ENCODE peak calls at places on chromosomes 2 and 18, in five cellular contexts. One of them, this sample, is unnamed.

GRCh38 chr2:10768063-10768507 is 44.5 kb downstream of the PDIA6 start:
- DNase-seq in vagina: no peak
- DNase-seq in brain microvascular endothelial cell: no peak
- DNase-seq in Peyer's patch: no peak
- DNase-seq in CD8-positive, alpha-beta T cell: no peak
- DNase-seq in this sample: no peak

GRCh38 chr2:96264086-96264485 is 1.7 kb downstream of the TMEM127 start:
- DNase-seq in vagina: no peak
- DNase-seq in brain microvascular endothelial cell: no peak
- DNase-seq in Peyer's patch: no peak
- DNase-seq in CD8-positive, alpha-beta T cell: no peak
- DNase-seq in this sample: no peak

GRCh38 chr2:240395896-240396622 is 39.4 kb upstream of the GPC1 start:
- DNase-seq in vagina: no peak
- DNase-seq in brain microvascular endothelial cell: no peak
- DNase-seq in Peyer's patch: peak
- DNase-seq in CD8-positive, alpha-beta T cell: no peak
- DNase-seq in this sample: no peak

GRCh38 chr18:39624934-39625333 is 2059.3 kb upstream of the CELF4 start:
- DNase-seq in vagina: no peak
- DNase-seq in brain microvascular endothelial cell: peak
- DNase-seq in Peyer's patch: no peak
- DNase-seq in CD8-positive, alpha-beta T cell: no peak
- DNase-seq in this sample: no peak

GRCh38 chr2:239611222-239611795 is 210.5 kb upstream of the HDAC4 start:
- DNase-seq in vagina: peak
- DNase-seq in brain microvascular endothelial cell: no peak
- DNase-seq in Peyer's patch: peak
- DNase-seq in CD8-positive, alpha-beta T cell: peak
- DNase-seq in this sample: no peak

GRCh38 chr2:230160112-230160660 is 59.6 kb downstream of the SP110 start:
- DNase-seq in vagina: no peak
- DNase-seq in brain microvascular endothelial cell: peak
- DNase-seq in Peyer's patch: peak
- DNase-seq in CD8-positive, alpha-beta T cell: peak
- DNase-seq in this sample: peak

GRCh38 chr18:63779386-63779785 is 4.2 kb downstream of the SERPINB7 start:
- DNase-seq in vagina: no peak
- DNase-seq in brain microvascular endothelial cell: no peak
- DNase-seq in Peyer's patch: no peak
- DNase-seq in CD8-positive, alpha-beta T cell: no peak
- DNase-seq in this sample: no peak

GRCh38 chr2:24231461-24231881 is 56.6 kb downstream of the FAM228A start:
- DNase-seq in vagina: no peak
- DNase-seq in brain microvascular endothelial cell: peak
- DNase-seq in Peyer's patch: no peak
- DNase-seq in CD8-positive, alpha-beta T cell: no peak
- DNase-seq in this sample: no peak

GRCh38 chr2:129751409-129751808 is 228.1 kb upstream of the RAB6C start:
- DNase-seq in vagina: no peak
- DNase-seq in brain microvascular endothelial cell: no peak
- DNase-seq in Peyer's patch: no peak
- DNase-seq in CD8-positive, alpha-beta T cell: no peak
- DNase-seq in this sample: no peak

GRCh38 chr2:96864343-96865091 is 5.4 kb downstream of the SEMA4C start:
- DNase-seq in vagina: no peak
- DNase-seq in brain microvascular endothelial cell: no peak
- DNase-seq in Peyer's patch: peak
- DNase-seq in CD8-positive, alpha-beta T cell: no peak
- DNase-seq in this sample: no peak

GRCh38 chr2:236782938-236783337 is 213.3 kb downstream of the ACKR3 start:
- DNase-seq in vagina: no peak
- DNase-seq in brain microvascular endothelial cell: no peak
- DNase-seq in Peyer's patch: no peak
- DNase-seq in CD8-positive, alpha-beta T cell: no peak
- DNase-seq in this sample: no peak

GRCh38 chr2:37870829-37871228 is 54.3 kb upstream of the RMDN2 start:
- DNase-seq in vagina: no peak
- DNase-seq in brain microvascular endothelial cell: no peak
- DNase-seq in Peyer's patch: no peak
- DNase-seq in CD8-positive, alpha-beta T cell: no peak
- DNase-seq in this sample: no peak

GRCh38 chr2:174931724-174932123 is 73.5 kb downstream of the CHN1 start:
- DNase-seq in vagina: no peak
- DNase-seq in brain microvascular endothelial cell: peak
- DNase-seq in Peyer's patch: no peak
- DNase-seq in CD8-positive, alpha-beta T cell: no peak
- DNase-seq in this sample: no peak

GRCh38 chr2:6960659-6961058 is 43.4 kb downstream of the RNF144A start:
- DNase-seq in vagina: peak
- DNase-seq in brain microvascular endothelial cell: no peak
- DNase-seq in Peyer's patch: no peak
- DNase-seq in CD8-positive, alpha-beta T cell: no peak
- DNase-seq in this sample: no peak

GRCh38 chr2:182077451-182078142 is 91.9 kb downstream of the PPP1R1C start:
- DNase-seq in vagina: no peak
- DNase-seq in brain microvascular endothelial cell: peak
- DNase-seq in Peyer's patch: peak
- DNase-seq in CD8-positive, alpha-beta T cell: no peak
- DNase-seq in this sample: no peak

GRCh38 chr2:53460347-53460746 is 307.3 kb upstream of the CHAC2 start:
- DNase-seq in vagina: no peak
- DNase-seq in brain microvascular endothelial cell: no peak
- DNase-seq in Peyer's patch: no peak
- DNase-seq in CD8-positive, alpha-beta T cell: no peak
- DNase-seq in this sample: no peak

GRCh38 chr18:9803698-9804516 is 81.9 kb upstream of the TXNDC2 start:
- DNase-seq in vagina: no peak
- DNase-seq in brain microvascular endothelial cell: no peak
- DNase-seq in Peyer's patch: no peak
- DNase-seq in CD8-positive, alpha-beta T cell: no peak
- DNase-seq in this sample: no peak

GRCh38 chr2:150007815-150008430 is 420.3 kb upstream of the MMADHC start:
- DNase-seq in vagina: no peak
- DNase-seq in brain microvascular endothelial cell: no peak
- DNase-seq in Peyer's patch: no peak
- DNase-seq in CD8-positive, alpha-beta T cell: no peak
- DNase-seq in this sample: no peak

GRCh38 chr2:217638533-217638932 is 364.3 kb downstream of the TNS1 start:
- DNase-seq in vagina: no peak
- DNase-seq in brain microvascular endothelial cell: no peak
- DNase-seq in Peyer's patch: no peak
- DNase-seq in CD8-positive, alpha-beta T cell: no peak
- DNase-seq in this sample: no peak

GRCh38 chr2:200567932-200568331 is 17.9 kb upstream of the AOX1 start:
- DNase-seq in vagina: no peak
- DNase-seq in brain microvascular endothelial cell: no peak
- DNase-seq in Peyer's patch: no peak
- DNase-seq in CD8-positive, alpha-beta T cell: no peak
- DNase-seq in this sample: no peak

GRCh38 chr2:69429491-69430183 is 7.6 kb downstream of the NFU1 start:
- DNase-seq in vagina: no peak
- DNase-seq in brain microvascular endothelial cell: no peak
- DNase-seq in Peyer's patch: no peak
- DNase-seq in CD8-positive, alpha-beta T cell: no peak
- DNase-seq in this sample: no peak

GRCh38 chr2:231786917-231787292 is 660 bp downstream of the COPS7B start:
- DNase-seq in vagina: no peak
- DNase-seq in brain microvascular endothelial cell: no peak
- DNase-seq in Peyer's patch: no peak
- DNase-seq in CD8-positive, alpha-beta T cell: no peak
- DNase-seq in this sample: no peak
- H3K27ac ChIP-seq in vagina: peak
- H3K27ac ChIP-seq in brain microvascular endothelial cell: no peak
- H3K27ac ChIP-seq in Peyer's patch: no peak
- H3K27ac ChIP-seq in CD8-positive, alpha-beta T cell: peak
- H3K27ac ChIP-seq in this sample: peak

GRCh38 chr2:19868705-19869550 is 32.9 kb downstream of the TTC32 start:
- DNase-seq in vagina: no peak
- DNase-seq in brain microvascular endothelial cell: no peak
- DNase-seq in Peyer's patch: peak
- DNase-seq in CD8-positive, alpha-beta T cell: peak
- DNase-seq in this sample: peak
- H3K27ac ChIP-seq in vagina: no peak
- H3K27ac ChIP-seq in brain microvascular endothelial cell: no peak
- H3K27ac ChIP-seq in Peyer's patch: peak
- H3K27ac ChIP-seq in CD8-positive, alpha-beta T cell: peak
- H3K27ac ChIP-seq in this sample: peak

GRCh38 chr18:70288851-70289328 is at the start of gene SOCS6:
- DNase-seq in vagina: no peak
- DNase-seq in brain microvascular endothelial cell: no peak
- DNase-seq in Peyer's patch: peak
- DNase-seq in CD8-positive, alpha-beta T cell: no peak
- DNase-seq in this sample: no peak

GRCh38 chr18:70288171-70288850 is 534 bp upstream of the SOCS6 start:
- DNase-seq in vagina: no peak
- DNase-seq in brain microvascular endothelial cell: no peak
- DNase-seq in Peyer's patch: peak
- DNase-seq in CD8-positive, alpha-beta T cell: no peak
- DNase-seq in this sample: no peak

GRCh38 chr18:70291295-70291574 is 2.4 kb downstream of the SOCS6 start:
- DNase-seq in vagina: no peak
- DNase-seq in brain microvascular endothelial cell: no peak
- DNase-seq in Peyer's patch: no peak
- DNase-seq in CD8-positive, alpha-beta T cell: no peak
- DNase-seq in this sample: no peak

GRCh38 chr18:70290482-70291294 is 1.8 kb downstream of the SOCS6 start:
- DNase-seq in vagina: no peak
- DNase-seq in brain microvascular endothelial cell: no peak
- DNase-seq in Peyer's patch: no peak
- DNase-seq in CD8-positive, alpha-beta T cell: no peak
- DNase-seq in this sample: no peak

DNA sequence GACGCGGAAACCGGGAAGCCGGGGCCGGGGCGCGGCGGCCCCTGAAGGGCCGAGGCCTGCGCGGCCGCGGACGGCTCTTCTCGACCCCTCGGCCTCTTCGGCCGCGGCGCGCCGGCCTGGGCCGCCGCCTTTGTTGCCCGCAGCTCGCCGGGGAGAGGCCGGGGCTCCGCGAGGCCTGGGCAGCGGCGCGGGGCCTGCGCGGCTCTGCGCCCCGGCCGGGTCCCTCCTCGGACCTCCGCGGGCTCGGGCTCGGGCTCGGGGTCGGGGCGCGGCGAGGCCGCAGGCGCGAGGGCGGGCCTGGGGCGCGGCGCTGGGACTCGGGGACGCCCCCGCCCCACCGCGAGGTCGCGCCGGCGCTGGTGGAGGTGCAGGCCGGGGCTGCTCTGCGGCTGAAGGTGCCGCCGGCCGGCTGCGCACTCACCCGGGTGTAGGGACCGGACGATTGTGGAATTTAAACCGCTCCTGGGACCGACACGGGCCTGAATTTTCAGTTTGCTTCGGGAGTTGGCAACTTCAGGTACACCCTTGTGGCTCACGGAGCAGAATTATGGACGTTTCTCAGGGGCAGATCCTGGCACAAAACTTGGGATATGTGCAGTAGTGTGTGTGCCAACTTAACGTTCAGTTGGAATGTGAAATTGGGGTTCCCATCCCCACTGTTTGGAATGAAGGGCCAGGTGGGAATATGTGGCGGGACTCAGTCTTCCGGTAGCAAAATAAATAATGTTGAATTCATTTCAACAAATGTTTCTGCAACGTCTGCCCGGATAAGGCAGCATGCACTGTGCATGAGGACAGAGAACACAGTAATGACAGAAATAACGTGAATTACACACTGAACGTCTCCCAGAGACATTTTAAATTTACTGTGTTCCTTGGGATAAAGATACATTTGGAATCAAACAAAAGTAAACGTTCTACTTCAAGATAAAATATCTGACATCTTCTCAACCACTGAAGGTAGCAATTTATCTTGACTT is 796 bp downstream of the SOCS6 start:
- DNase-seq in vagina: no peak
- DNase-seq in brain microvascular endothelial cell: no peak
- DNase-seq in Peyer's patch: peak
- DNase-seq in CD8-positive, alpha-beta T cell: no peak
- DNase-seq in this sample: no peak
- H3K27ac ChIP-seq in vagina: peak
- H3K27ac ChIP-seq in brain microvascular endothelial cell: peak
- H3K27ac ChIP-seq in Peyer's patch: peak
- H3K27ac ChIP-seq in CD8-positive, alpha-beta T cell: no peak
- H3K27ac ChIP-seq in this sample: no peak

GRCh38 chr2:121210691-121211090 is 74.3 kb downstream of the TFCP2L1 start:
- DNase-seq in vagina: no peak
- DNase-seq in brain microvascular endothelial cell: no peak
- DNase-seq in Peyer's patch: peak
- DNase-seq in CD8-positive, alpha-beta T cell: no peak
- DNase-seq in this sample: no peak
- H3K27ac ChIP-seq in vagina: no peak
- H3K27ac ChIP-seq in brain microvascular endothelial cell: no peak
- H3K27ac ChIP-seq in Peyer's patch: peak
- H3K27ac ChIP-seq in CD8-positive, alpha-beta T cell: no peak
- H3K27ac ChIP-seq in this sample: no peak

DNA sequence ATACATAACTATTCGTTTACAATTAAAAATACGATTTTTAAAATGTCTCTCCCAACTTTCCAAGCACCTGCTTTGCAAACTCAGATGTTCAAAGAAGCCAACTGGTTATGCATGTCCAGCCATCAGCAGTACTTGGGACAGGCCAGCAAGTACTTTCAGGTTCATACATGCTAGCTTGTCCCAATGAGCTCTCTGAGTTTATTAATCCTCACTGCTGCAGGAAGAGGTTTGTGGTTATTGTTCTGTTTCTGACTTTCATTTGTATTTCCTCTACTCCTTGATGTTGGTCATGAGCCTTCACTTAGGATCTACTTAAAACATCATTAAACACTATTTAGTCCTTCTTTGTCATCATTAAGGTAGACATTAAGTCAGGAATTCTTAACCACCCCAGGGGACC is 374.1 kb downstream of the LRATD1 start:
- DNase-seq in vagina: no peak
- DNase-seq in brain microvascular endothelial cell: no peak
- DNase-seq in Peyer's patch: no peak
- DNase-seq in CD8-positive, alpha-beta T cell: no peak
- DNase-seq in this sample: no peak
- H3K27ac ChIP-seq in vagina: no peak
- H3K27ac ChIP-seq in brain microvascular endothelial cell: no peak
- H3K27ac ChIP-seq in Peyer's patch: no peak
- H3K27ac ChIP-seq in CD8-positive, alpha-beta T cell: no peak
- H3K27ac ChIP-seq in this sample: no peak

GRCh38 chr2:227420063-227421052 is 32.6 kb upstream of the SCYGR1 start:
- DNase-seq in vagina: no peak
- DNase-seq in brain microvascular endothelial cell: no peak
- DNase-seq in Peyer's patch: no peak
- DNase-seq in CD8-positive, alpha-beta T cell: no peak
- DNase-seq in this sample: no peak

GRCh38 chr2:227415538-227416424 is 28.0 kb upstream of the SCYGR1 start:
- DNase-seq in vagina: no peak
- DNase-seq in brain microvascular endothelial cell: peak
- DNase-seq in Peyer's patch: no peak
- DNase-seq in CD8-positive, alpha-beta T cell: no peak
- DNase-seq in this sample: no peak

GRCh38 chr2:227413371-227413770 is 25.6 kb upstream of the SCYGR1 start:
- DNase-seq in vagina: no peak
- DNase-seq in brain microvascular endothelial cell: no peak
- DNase-seq in Peyer's patch: no peak
- DNase-seq in CD8-positive, alpha-beta T cell: no peak
- DNase-seq in this sample: no peak

GRCh38 chr2:227414846-227415245 is 27.1 kb upstream of the SCYGR1 start:
- DNase-seq in vagina: no peak
- DNase-seq in brain microvascular endothelial cell: peak
- DNase-seq in Peyer's patch: no peak
- DNase-seq in CD8-positive, alpha-beta T cell: no peak
- DNase-seq in this sample: no peak

GRCh38 chr2:227416669-227417068 is 28.9 kb upstream of the SCYGR1 start:
- DNase-seq in vagina: no peak
- DNase-seq in brain microvascular endothelial cell: no peak
- DNase-seq in Peyer's patch: no peak
- DNase-seq in CD8-positive, alpha-beta T cell: no peak
- DNase-seq in this sample: no peak
- H3K27ac ChIP-seq in vagina: no peak
- H3K27ac ChIP-seq in brain microvascular endothelial cell: no peak
- H3K27ac ChIP-seq in Peyer's patch: no peak
- H3K27ac ChIP-seq in CD8-positive, alpha-beta T cell: no peak
- H3K27ac ChIP-seq in this sample: no peak

This sample was measured in effector memory CD4-positive, alpha-beta T cell.